ENCODE peak calls at places on chromosome 13, in four cellular contexts. S is A549, T is K562, E is HepG2. V is an unnamed sample.

GRCh38 chr13:110499621-110500281 is 61.8 kb downstream of the RAB20 start:
- DNase-seq in S (peak; percentile 31), T (no peak), E (no peak), V (no peak)

GRCh38 chr13:99312493-99312883 is 5.3 kb upstream of the GPR183 start:
- DNase-seq in S (no peak), T (no peak), E (no peak), V (no peak)

GRCh38 chr13:24288870-24289269 is 20.5 kb upstream of the C1QTNF9 start:
- DNase-seq in S (no peak), T (no peak), E (no peak), V (no peak)

GRCh38 chr13:97367427-97367826 is 66.5 kb upstream of the RAP2A start:
- DNase-seq in S (no peak), T (no peak), E (no peak), V (no peak)

GRCh38 chr13:48232420-48233096 is 448 bp upstream of the ITM2B start:
- DNase-seq in S (peak; percentile 26), T (peak; percentile 10), E (peak; percentile 57), V (no peak)

GRCh38 chr13:31166591-31166990 is 4.9 kb upstream of the HSPH1 start:
- DNase-seq in S (peak; percentile 16), T (no peak), E (peak; percentile 56), V (no peak)

GRCh38 chr13:101289764-101290163 is 126.5 kb downstream of the NALCN start:
- DNase-seq in S (peak; percentile 11), T (no peak), E (no peak), V (peak; percentile 79)

GRCh38 chr13:70098669-70099068 is 9.0 kb upstream of the ATXN8OS start:
- DNase-seq in S (no peak), T (no peak), E (no peak), V (no peak)

GRCh38 chr13:43815204-43815603 is 28.4 kb upstream of the ENOX1 start:
- DNase-seq in S (peak; percentile 28), T (no peak), E (no peak), V (no peak)

GRCh38 chr13:71751074-71751473 is 115.9 kb downstream of the DACH1 start:
- DNase-seq in S (no peak), T (no peak), E (no peak), V (no peak)

GRCh38 chr13:30143671-30144400 is 163.5 kb downstream of the KATNAL1 start:
- DNase-seq in S (no peak), T (no peak), E (no peak), V (no peak)

GRCh38 chr13:48437381-48437780 is 24.5 kb upstream of the LPAR6 start:
- DNase-seq in S (no peak), T (no peak), E (no peak), V (no peak)

GRCh38 chr13:43838909-43839308 is 40.6 kb downstream of the CCDC122 start:
- DNase-seq in S (no peak), T (no peak), E (no peak), V (no peak)

GRCh38 chr13:43730642-43731041 is 56.1 kb downstream of the ENOX1 start:
- DNase-seq in S (no peak), T (no peak), E (no peak), V (no peak)

GRCh38 chr13:97189943-97190342 is 32.2 kb upstream of the MBNL2 start:
- DNase-seq in S (no peak), T (no peak), E (no peak), V (no peak)

GRCh38 chr13:35266412-35266811 is 210.1 kb downstream of the MAB21L1 start:
- DNase-seq in S (no peak), T (no peak), E (no peak), V (no peak)

GRCh38 chr13:31227870-31228269 is 28.1 kb downstream of the B3GLCT start:
- DNase-seq in S (no peak), T (no peak), E (no peak), V (no peak)

GRCh38 chr13:84352946-84353345 is 470.7 kb upstream of the SLITRK1 start:
- DNase-seq in S (no peak), T (no peak), E (no peak), V (no peak)

GRCh38 chr13:110262494-110262893 is 44.5 kb downstream of the COL4A1 start:
- DNase-seq in S (no peak), T (no peak), E (no peak), V (no peak)

GRCh38 chr13:40084934-40085333 is 429.5 kb downstream of the COG6 start:
- DNase-seq in S (no peak), T (no peak), E (no peak), V (no peak)

GRCh38 chr13:27918041-27918917 is 1.5 kb upstream of the PDX1 start:
- DNase-seq in S (no peak), T (no peak), E (no peak), V (peak; percentile 23)

GRCh38 chr13:19587635-19588300 is 26.4 kb upstream of the TPTE2 start:
- DNase-seq in S (peak; percentile 74), T (no peak), E (peak; percentile 70), V (no peak)

GRCh38 chr13:21069561-21070004 is 8.2 kb upstream of the LATS2 start:
- DNase-seq in S (peak; percentile 85), T (no peak), E (peak; percentile 63), V (no peak)

GRCh38 chr13:20411638-20412342 is 113.9 kb downstream of the CRYL1 start:
- DNase-seq in S (no peak), T (no peak), E (no peak), V (no peak)

GRCh38 chr13:40668335-40668734 is 1.9 kb upstream of the FOXO1 start:
- DNase-seq in S (peak; percentile 47), T (peak; percentile 55), E (peak; percentile 54), V (peak; percentile 51)

GRCh38 chr13:40187836-40188591 is 478.4 kb downstream of the FOXO1 start:
- DNase-seq in S (no peak), T (no peak), E (no peak), V (no peak)

GRCh38 chr13:42946927-42947326 is 45.1 kb downstream of the EPSTI1 start:
- DNase-seq in S (no peak), T (no peak), E (no peak), V (no peak)

GRCh38 chr13:20711301-20712044 is 8.0 kb downstream of the IL17D start:
- DNase-seq in S (peak; percentile 21), T (peak; percentile 30), E (no peak), V (peak; percentile 75)

GRCh38 chr13:71964491-71965108 is 97.6 kb upstream of the DACH1 start:
- DNase-seq in S (no peak), T (no peak), E (no peak), V (no peak)

GRCh38 chr13:53311561-53311960 is 282.9 kb downstream of the OLFM4 start:
- DNase-seq in S (no peak), T (no peak), E (no peak), V (no peak)

GRCh38 chr13:30864352-30865130 is 41.5 kb upstream of the MEDAG start:
- DNase-seq in S (no peak), T (no peak), E (no peak), V (no peak)

GRCh38 chr13:72458701-72459100 is 268.7 kb downstream of the MZT1 start:
- DNase-seq in S (no peak), T (no peak), E (no peak), V (no peak)

GRCh38 chr13:29936051-29936813 is 85.8 kb upstream of the UBL3 start:
- DNase-seq in S (no peak), T (no peak), E (no peak), V (no peak)

GRCh38 chr13:63201493-63201892 is 1785.8 kb upstream of the PCDH20 start:
- DNase-seq in S (no peak), T (no peak), E (no peak), V (no peak)

GRCh38 chr13:19172647-19173030 is 9.0 kb downstream of the TUBA3C start:
- DNase-seq in S (no peak), T (no peak), E (no peak), V (no peak)

GRCh38 chr13:46361535-46361934 is 25.5 kb downstream of the RUBCNL start:
- DNase-seq in S (no peak), T (no peak), E (no peak), V (no peak)

GRCh38 chr13:48749699-48750473 is 96.2 kb downstream of the CYSLTR2 start:
- DNase-seq in S (peak; percentile 90), T (peak; percentile 26), E (peak; percentile 76), V (peak; percentile 64)

GRCh38 chr13:79681069-79681468 is 200.1 kb downstream of the NDFIP2 start:
- DNase-seq in S (no peak), T (no peak), E (no peak), V (no peak)

GRCh38 chr13:79225487-79226232 is 180.4 kb downstream of the RBM26 start:
- DNase-seq in S (peak; percentile 3), T (no peak), E (no peak), V (no peak)

GRCh38 chr13:38908574-38908973 is 82.1 kb downstream of the STOML3 start:
- DNase-seq in S (no peak), T (no peak), E (no peak), V (no peak)

DNA sequence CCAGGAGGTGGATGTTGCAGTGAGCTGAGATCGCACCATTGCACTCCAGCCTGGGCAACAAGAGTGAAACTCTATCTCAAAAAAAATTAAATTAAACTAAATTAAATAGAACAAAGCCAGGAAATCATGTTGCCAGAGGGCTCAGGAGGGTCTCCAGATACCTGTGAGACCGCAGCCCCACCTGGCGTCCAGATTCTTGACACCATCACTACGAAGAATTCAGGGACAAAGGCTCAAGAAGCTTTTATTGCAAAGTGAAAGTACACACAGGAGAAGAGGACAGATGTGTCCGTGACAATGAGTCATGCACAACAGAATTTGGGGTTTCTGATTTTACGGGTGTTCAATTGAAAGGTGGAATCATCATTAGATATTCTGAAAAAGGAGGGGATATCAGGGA is 76.6 kb downstream of the STOML3 start:
- DNase-seq in S (no peak), T (no peak), E (no peak), V (peak; percentile 34)
- TF ChIP-seq NR3C1 in S (no peak), T (no peak), E (no peak), V (no peak)

DNA sequence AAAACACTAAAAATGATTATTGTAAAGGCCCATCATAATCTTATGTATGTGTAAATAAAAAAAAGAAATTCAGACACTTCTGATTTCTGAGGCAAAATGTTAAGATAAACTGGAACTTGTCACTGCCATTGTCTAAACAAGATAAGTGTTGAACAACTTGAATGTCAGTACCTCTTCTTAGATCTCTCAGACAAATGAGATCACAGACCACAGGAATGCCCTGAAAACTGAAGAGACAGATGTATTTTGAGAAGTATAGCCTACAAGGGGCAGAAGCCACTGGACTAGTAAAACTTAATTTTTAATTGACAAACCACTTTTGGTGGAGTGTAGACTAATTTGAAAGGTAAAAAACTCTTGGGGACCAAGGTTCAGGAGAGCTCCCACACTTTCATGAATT is 375.5 kb upstream of the SLITRK5 start:
- DNase-seq in S (no peak), T (no peak), E (no peak), V (no peak)
- TF ChIP-seq NR3C1 in S (no peak), T (no peak), E (no peak), V (no peak)

GRCh38 chr13:74287672-74288169 is 153.5 kb upstream of the KLF12 start:
- DNase-seq in S (peak; percentile 19), T (no peak), E (peak; percentile 89), V (peak; percentile 52)
- TF ChIP-seq NR3C1 in S (no peak), T (no peak), E (no peak), V (no peak)

GRCh38 chr13:103063376-103063775 is 2.8 kb downstream of the SLC10A2 start:
- DNase-seq in S (no peak), T (no peak), E (no peak), V (no peak)

GRCh38 chr13:103066991-103067390 is 774 bp upstream of the SLC10A2 start:
- DNase-seq in S (no peak), T (no peak), E (no peak), V (no peak)

GRCh38 chr13:103066079-103066880 is at the start of gene SLC10A2:
- DNase-seq in S (no peak), T (no peak), E (no peak), V (no peak)

GRCh38 chr13:103062079-103062478 is 4.1 kb downstream of the SLC10A2 start:
- DNase-seq in S (no peak), T (no peak), E (no peak), V (no peak)

GRCh38 chr13:103067751-103068563 is 1.7 kb upstream of the SLC10A2 start:
- DNase-seq in S (no peak), T (no peak), E (no peak), V (peak; percentile 70)
- TF ChIP-seq NR3C1 in S (no peak), T (no peak), E (no peak), V (no peak)

V was measured in WTC11.